ENCODE peak calls at places on chromosomes 1 and 21, in five cellular contexts. One of them, this sample, is unnamed.

GRCh38 chr1:185400057-185400456 is 83.0 kb upstream of the IVNS1ABP start:
- DNase-seq in HepG2: peak
- DNase-seq in K562: no peak
- DNase-seq in GM12891: no peak
- DNase-seq in H1: no peak
- DNase-seq in this sample: no peak

GRCh38 chr1:178126790-178127189 is 32.9 kb downstream of the RASAL2 start:
- DNase-seq in HepG2: peak
- DNase-seq in K562: no peak
- DNase-seq in GM12891: no peak
- DNase-seq in H1: no peak
- DNase-seq in this sample: no peak

GRCh38 chr1:26412180-26412840 is 1.7 kb downstream of the LIN28A start:
- DNase-seq in HepG2: no peak
- DNase-seq in K562: peak
- DNase-seq in GM12891: no peak
- DNase-seq in H1: no peak
- DNase-seq in this sample: no peak

GRCh38 chr21:24428539-24429186 is 1178.6 kb downstream of the MRPL39 start:
- DNase-seq in HepG2: no peak
- DNase-seq in K562: no peak
- DNase-seq in GM12891: no peak
- DNase-seq in H1: no peak
- DNase-seq in this sample: no peak

GRCh38 chr1:65681101-65681500 is 111.6 kb upstream of the PDE4B start:
- DNase-seq in HepG2: no peak
- DNase-seq in K562: no peak
- DNase-seq in GM12891: no peak
- DNase-seq in H1: no peak
- DNase-seq in this sample: no peak

GRCh38 chr1:55352801-55353180 is 137.6 kb upstream of the USP24 start:
- DNase-seq in HepG2: no peak
- DNase-seq in K562: no peak
- DNase-seq in GM12891: no peak
- DNase-seq in H1: no peak
- DNase-seq in this sample: no peak

GRCh38 chr1:46532498-46533178 is 18.8 kb downstream of the KNCN start:
- DNase-seq in HepG2: no peak
- DNase-seq in K562: peak
- DNase-seq in GM12891: peak
- DNase-seq in H1: no peak
- DNase-seq in this sample: peak

GRCh38 chr1:47714368-47714767 is 276.5 kb downstream of the FOXD2 start:
- DNase-seq in HepG2: no peak
- DNase-seq in K562: no peak
- DNase-seq in GM12891: no peak
- DNase-seq in H1: no peak
- DNase-seq in this sample: no peak

GRCh38 chr1:4060850-4061249 is 160.8 kb upstream of the C1orf174 start:
- DNase-seq in HepG2: no peak
- DNase-seq in K562: peak
- DNase-seq in GM12891: no peak
- DNase-seq in H1: no peak
- DNase-seq in this sample: no peak

GRCh38 chr1:157403203-157403602 is 149.1 kb downstream of the FCRL5 start:
- DNase-seq in HepG2: no peak
- DNase-seq in K562: peak
- DNase-seq in GM12891: peak
- DNase-seq in H1: peak
- DNase-seq in this sample: peak

GRCh38 chr1:160108888-160109662 is 6.5 kb upstream of the ATP1A2 start:
- DNase-seq in HepG2: peak
- DNase-seq in K562: peak
- DNase-seq in GM12891: peak
- DNase-seq in H1: no peak
- DNase-seq in this sample: no peak

GRCh38 chr1:211738096-211738708 is 62.8 kb upstream of the NEK2 start:
- DNase-seq in HepG2: no peak
- DNase-seq in K562: no peak
- DNase-seq in GM12891: no peak
- DNase-seq in H1: no peak
- DNase-seq in this sample: no peak

GRCh38 chr21:20802201-20802600 is 196.0 kb upstream of the NCAM2 start:
- DNase-seq in HepG2: no peak
- DNase-seq in K562: no peak
- DNase-seq in GM12891: no peak
- DNase-seq in H1: no peak
- DNase-seq in this sample: no peak

GRCh38 chr1:89635825-89636815 is 3.2 kb downstream of the LRRC8C start:
- DNase-seq in HepG2: no peak
- DNase-seq in K562: no peak
- DNase-seq in GM12891: no peak
- DNase-seq in H1: no peak
- DNase-seq in this sample: no peak

GRCh38 chr1:202688401-202688800 is 21.9 kb downstream of the SYT2 start:
- DNase-seq in HepG2: no peak
- DNase-seq in K562: no peak
- DNase-seq in GM12891: no peak
- DNase-seq in H1: no peak
- DNase-seq in this sample: no peak

GRCh38 chr1:87669671-87670070 is 341.0 kb downstream of the LMO4 start:
- DNase-seq in HepG2: no peak
- DNase-seq in K562: no peak
- DNase-seq in GM12891: no peak
- DNase-seq in H1: no peak
- DNase-seq in this sample: no peak

GRCh38 chr1:109478806-109479205 is 4.9 kb upstream of the ATXN7L2 start:
- DNase-seq in HepG2: no peak
- DNase-seq in K562: peak
- DNase-seq in GM12891: no peak
- DNase-seq in H1: no peak
- DNase-seq in this sample: no peak

GRCh38 chr1:107401704-107402103 is 260.9 kb downstream of the NTNG1 start:
- DNase-seq in HepG2: no peak
- DNase-seq in K562: no peak
- DNase-seq in GM12891: no peak
- DNase-seq in H1: no peak
- DNase-seq in this sample: no peak

GRCh38 chr1:32769524-32770220 is 47.5 kb downstream of the YARS1 start:
- DNase-seq in HepG2: no peak
- DNase-seq in K562: peak
- DNase-seq in GM12891: no peak
- DNase-seq in H1: no peak
- DNase-seq in this sample: no peak

GRCh38 chr1:52141513-52142219 is at the start of gene ZFYVE9:
- DNase-seq in HepG2: peak
- DNase-seq in K562: peak
- DNase-seq in GM12891: peak
- DNase-seq in H1: peak
- DNase-seq in this sample: peak

GRCh38 chr21:45849651-45850050 is 131.9 kb upstream of the COL6A1 start:
- DNase-seq in HepG2: no peak
- DNase-seq in K562: no peak
- DNase-seq in GM12891: no peak
- DNase-seq in H1: no peak
- DNase-seq in this sample: no peak

GRCh38 chr1:180228648-180229482 is 1.2 kb upstream of the LHX4 start:
- DNase-seq in HepG2: no peak
- DNase-seq in K562: no peak
- DNase-seq in GM12891: no peak
- DNase-seq in H1: no peak
- DNase-seq in this sample: no peak

GRCh38 chr1:204304067-204304466 is 55.7 kb downstream of the PLEKHA6 start:
- DNase-seq in HepG2: no peak
- DNase-seq in K562: no peak
- DNase-seq in GM12891: no peak
- DNase-seq in H1: peak
- DNase-seq in this sample: no peak

GRCh38 chr1:58432813-58433668 is 113.5 kb downstream of the OMA1 start:
- DNase-seq in HepG2: no peak
- DNase-seq in K562: no peak
- DNase-seq in GM12891: no peak
- DNase-seq in H1: peak
- DNase-seq in this sample: no peak

DNA sequence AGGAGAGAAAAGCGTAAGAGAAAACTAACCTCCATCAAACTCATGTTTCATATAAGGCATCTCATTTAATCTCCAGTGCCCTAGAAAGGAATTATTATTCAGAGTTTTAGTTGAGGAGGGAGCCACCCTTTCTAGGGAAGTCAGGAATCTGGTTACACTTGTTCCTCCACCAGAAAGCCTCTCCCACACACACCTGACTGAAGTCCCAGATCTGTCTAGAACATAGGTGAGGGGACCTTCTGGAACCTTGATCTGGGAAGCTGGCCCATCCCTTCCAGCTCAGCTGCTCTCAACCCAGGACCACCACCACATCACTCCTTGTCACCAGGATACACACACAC is 1.9 kb upstream of the DENND2D start:
- DNase-seq in HepG2: no peak
- DNase-seq in K562: no peak
- DNase-seq in GM12891: no peak
- DNase-seq in H1: no peak
- DNase-seq in this sample: no peak
- TF ChIP-seq POLR2A in HepG2: no peak
- TF ChIP-seq POLR2A in K562: no peak
- TF ChIP-seq POLR2A in GM12891: no peak
- TF ChIP-seq POLR2A in H1: no peak
- TF ChIP-seq POLR2A in this sample: no peak

GRCh38 chr21:43864806-43865470 is at the start of gene AGPAT3:
- DNase-seq in HepG2: no peak
- DNase-seq in K562: peak
- DNase-seq in GM12891: peak
- DNase-seq in H1: no peak
- DNase-seq in this sample: peak

GRCh38 chr21:43867332-43867703 is 2.3 kb downstream of the AGPAT3 start:
- DNase-seq in HepG2: no peak
- DNase-seq in K562: no peak
- DNase-seq in GM12891: no peak
- DNase-seq in H1: no peak
- DNase-seq in this sample: no peak

GRCh38 chr21:43866659-43867331 is 1.8 kb downstream of the AGPAT3 start:
- DNase-seq in HepG2: peak
- DNase-seq in K562: peak
- DNase-seq in GM12891: peak
- DNase-seq in H1: no peak
- DNase-seq in this sample: peak

GRCh38 chr21:43865471-43866181 is 603 bp downstream of the AGPAT3 start:
- DNase-seq in HepG2: no peak
- DNase-seq in K562: peak
- DNase-seq in GM12891: peak
- DNase-seq in H1: no peak
- DNase-seq in this sample: peak

DNA sequence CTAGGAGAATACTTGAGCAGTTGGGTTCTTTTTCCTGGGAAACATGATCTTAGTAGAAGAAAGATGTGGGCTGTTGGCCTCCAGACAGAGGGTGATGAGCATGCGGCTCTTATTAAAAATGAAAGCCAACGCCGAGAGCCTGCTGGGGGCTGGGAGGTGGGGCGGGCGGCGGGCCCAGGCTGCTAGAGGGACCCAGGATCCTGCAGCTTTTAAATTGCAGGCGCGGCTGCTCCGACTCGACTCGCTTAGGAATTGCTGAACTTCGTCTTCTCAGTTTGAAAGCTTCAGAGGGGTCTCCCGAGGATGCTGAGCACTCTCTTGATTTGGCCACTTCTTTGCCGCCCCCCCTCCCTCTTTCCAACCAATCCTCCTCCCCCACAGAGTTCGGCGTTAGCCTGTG is 1.2 kb downstream of the AGPAT3 start:
- DNase-seq in HepG2: no peak
- DNase-seq in K562: peak
- DNase-seq in GM12891: peak
- DNase-seq in H1: no peak
- DNase-seq in this sample: peak
- TF ChIP-seq TAF1 in HepG2: no peak
- TF ChIP-seq TAF1 in K562: peak
- TF ChIP-seq TAF1 in GM12891: no peak
- TF ChIP-seq TAF1 in H1: no peak
- TF ChIP-seq TAF1 in this sample: no peak

GRCh38 chr1:15568387-15569073 is 16.3 kb downstream of the AGMAT start:
- DNase-seq in HepG2: no peak
- DNase-seq in K562: no peak
- DNase-seq in GM12891: no peak
- DNase-seq in H1: no peak
- DNase-seq in this sample: no peak
- TF ChIP-seq POLR2AphosphoS5 in HepG2: peak
- TF ChIP-seq POLR2AphosphoS5 in K562: no peak
- TF ChIP-seq POLR2AphosphoS5 in GM12891: no peak
- TF ChIP-seq POLR2AphosphoS5 in H1: no peak
- TF ChIP-seq POLR2AphosphoS5 in this sample: no peak

GRCh38 chr1:23097316-23097715 is 71.3 kb downstream of the LUZP1 start:
- DNase-seq in HepG2: no peak
- DNase-seq in K562: no peak
- DNase-seq in GM12891: no peak
- DNase-seq in H1: no peak
- DNase-seq in this sample: no peak

GRCh38 chr1:23101101-23101827 is 67.4 kb downstream of the LUZP1 start:
- DNase-seq in HepG2: no peak
- DNase-seq in K562: no peak
- DNase-seq in GM12891: no peak
- DNase-seq in H1: no peak
- DNase-seq in this sample: no peak

GRCh38 chr1:23100074-23100748 is 68.4 kb downstream of the LUZP1 start:
- DNase-seq in HepG2: peak
- DNase-seq in K562: no peak
- DNase-seq in GM12891: no peak
- DNase-seq in H1: no peak
- DNase-seq in this sample: no peak

GRCh38 chr1:23099171-23099536 is 69.5 kb downstream of the LUZP1 start:
- DNase-seq in HepG2: no peak
- DNase-seq in K562: no peak
- DNase-seq in GM12891: no peak
- DNase-seq in H1: no peak
- DNase-seq in this sample: no peak

GRCh38 chr1:23098463-23099170 is 70.0 kb downstream of the LUZP1 start:
- DNase-seq in HepG2: peak
- DNase-seq in K562: peak
- DNase-seq in GM12891: no peak
- DNase-seq in H1: peak
- DNase-seq in this sample: peak
- TF ChIP-seq POLR2A in HepG2: no peak
- TF ChIP-seq POLR2A in K562: no peak
- TF ChIP-seq POLR2A in GM12891: no peak
- TF ChIP-seq POLR2A in H1: no peak
- TF ChIP-seq POLR2A in this sample: no peak